ENCODE peak calls at places on chromosomes 13 and 19, in ten cellular contexts. G, C, L, I, F, D, Z, M, U and A are unnamed samples.

GRCh38 chr19:13884726-13885591 is 8.0 kb downstream of the NANOS3 start:
- DNase-seq in G (no peak), C (no peak), L (no peak), I (no peak), F (no peak), D (no peak), Z (no peak), M (no peak), U (no peak), A (peak; percentile 33)

GRCh38 chr19:47419037-47419783 is at the start of gene MEIS3:
- DNase-seq in G (no peak), C (no peak), L (peak; percentile 64), I (peak; percentile 44), F (peak; percentile 66), D (no peak), Z (no peak), M (no peak), U (no peak), A (peak; percentile 81)

GRCh38 chr13:58994778-58995177 is 1169.0 kb downstream of the DIAPH3 start:
- DNase-seq in G (no peak), C (no peak), L (no peak), I (no peak), F (no peak), D (no peak), Z (no peak), M (no peak), U (peak; percentile 5), A (no peak)

GRCh38 chr13:43908156-43909126 is 28.7 kb downstream of the LACC1 start:
- DNase-seq in G (peak; percentile 37), C (peak; percentile 25), L (no peak), I (no peak), F (peak; percentile 40), D (no peak), Z (no peak), M (peak; percentile 20), U (peak; percentile 43), A (peak; percentile 36)

GRCh38 chr13:89163081-89163480 is 1491.9 kb downstream of the SLITRK5 start:
- DNase-seq in G (no peak), C (no peak), L (no peak), I (no peak), F (no peak), D (no peak), Z (no peak), M (no peak), U (no peak), A (peak; percentile 37)

GRCh38 chr13:114067381-114067885 is 65.0 kb downstream of the RASA3 start:
- DNase-seq in G (no peak), C (no peak), L (no peak), I (no peak), F (peak; percentile 88), D (no peak), Z (peak; percentile 87), M (no peak), U (no peak), A (no peak)

GRCh38 chr19:2587001-2587719 is 111.2 kb downstream of the GADD45B start:
- DNase-seq in G (no peak), C (no peak), L (no peak), I (no peak), F (peak; percentile 37), D (peak; percentile 27), Z (no peak), M (no peak), U (no peak), A (no peak)

GRCh38 chr19:15123900-15124299 is 16.7 kb downstream of the SYDE1 start:
- DNase-seq in G (no peak), C (no peak), L (no peak), I (no peak), F (no peak), D (no peak), Z (no peak), M (no peak), U (no peak), A (peak; percentile 76)

GRCh38 chr19:49142866-49143335 is 12.3 kb downstream of the HRC start:
- DNase-seq in G (no peak), C (peak; percentile 99), L (peak; percentile 90), I (peak; percentile 97), F (no peak), D (peak; percentile 96), Z (no peak), M (no peak), U (peak; percentile 92), A (peak; percentile 95)

GRCh38 chr19:37874784-37875183 is 31.6 kb downstream of the WDR87 start:
- DNase-seq in G (no peak), C (no peak), L (no peak), I (no peak), F (no peak), D (no peak), Z (no peak), M (peak; percentile 47), U (no peak), A (no peak)

GRCh38 chr13:84524586-84524985 is 642.3 kb upstream of the SLITRK1 start:
- DNase-seq in G (no peak), C (no peak), L (no peak), I (no peak), F (no peak), D (no peak), Z (no peak), M (no peak), U (no peak), A (no peak)

GRCh38 chr19:42290523-42291436 is 11.2 kb upstream of the PRR19 start:
- DNase-seq in G (no peak), C (peak; percentile 95), L (peak; percentile 62), I (peak; percentile 28), F (peak; percentile 58), D (no peak), Z (no peak), M (peak; percentile 61), U (peak; percentile 43), A (peak; percentile 88)

GRCh38 chr13:102141625-102142472 is 260.0 kb downstream of the FGF14 start:
- DNase-seq in G (no peak), C (peak; percentile 1), L (no peak), I (peak; percentile 2), F (peak; percentile 12), D (no peak), Z (no peak), M (peak; percentile 4), U (peak; percentile 25), A (no peak)

GRCh38 chr13:51935326-51936171 is 73.8 kb downstream of the CCDC70 start:
- DNase-seq in G (peak; percentile 19), C (peak; percentile 35), L (peak; percentile 74), I (peak; percentile 26), F (peak; percentile 44), D (peak; percentile 63), Z (no peak), M (no peak), U (no peak), A (peak; percentile 49)
- TF ChIP-seq MAX in G (no peak), C (no peak), L (no peak), I (no peak), F (no peak), D (no peak), Z (no peak), M (no peak), U (no peak), A (no peak)

DNA sequence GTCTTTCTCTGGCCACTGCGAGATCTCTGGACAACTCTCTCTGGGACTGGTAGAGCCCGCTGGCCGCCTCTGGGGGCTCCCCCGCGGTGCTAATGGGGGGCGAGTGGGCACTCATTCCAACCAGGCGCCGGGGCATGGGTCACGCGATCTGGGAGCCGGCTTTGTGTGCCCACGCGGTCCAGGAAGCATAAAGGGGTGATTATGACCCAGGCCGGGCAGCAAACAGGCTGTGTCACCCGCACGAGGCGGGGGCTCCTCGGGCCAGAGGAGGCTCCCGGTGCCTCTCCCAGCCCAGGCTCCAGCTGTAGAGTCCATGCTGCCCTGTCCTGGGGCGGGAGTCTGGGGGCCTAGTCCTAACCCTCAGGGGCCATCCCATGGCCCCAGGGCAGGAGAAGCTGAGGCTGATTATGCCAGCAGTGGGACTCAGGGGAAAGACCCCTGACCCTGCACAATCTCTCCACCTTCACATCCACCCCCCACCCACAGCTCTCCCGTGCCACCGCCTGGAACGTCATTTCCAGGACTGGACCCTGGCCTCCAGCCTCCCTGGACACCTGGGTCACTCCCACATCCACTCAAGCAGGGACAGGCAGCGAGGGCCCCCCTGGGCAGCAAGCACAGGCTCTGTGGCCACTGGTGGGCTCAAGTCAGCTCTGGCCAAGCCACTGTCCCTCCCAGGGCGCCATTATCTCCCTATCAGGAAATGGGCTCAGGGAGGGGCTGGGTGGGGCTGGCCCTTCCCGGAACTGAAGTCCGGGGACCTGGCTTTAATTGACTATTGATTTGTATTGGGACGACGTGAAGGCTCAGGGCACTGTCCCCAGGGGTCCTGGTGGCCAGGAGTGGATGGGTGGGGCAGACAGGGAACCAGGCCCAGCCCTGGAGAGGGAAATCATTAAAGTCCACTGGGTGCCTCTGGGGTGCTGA is 50.0 kb downstream of the PTPRS start:
- DNase-seq in G (no peak), C (no peak), L (no peak), I (peak; percentile 65), F (no peak), D (no peak), Z (no peak), M (no peak), U (no peak), A (peak; percentile 26)
- TF ChIP-seq MAX in G (no peak), C (no peak), L (no peak), I (no peak), F (no peak), D (no peak), Z (no peak), M (no peak), U (no peak), A (no peak)

DNA sequence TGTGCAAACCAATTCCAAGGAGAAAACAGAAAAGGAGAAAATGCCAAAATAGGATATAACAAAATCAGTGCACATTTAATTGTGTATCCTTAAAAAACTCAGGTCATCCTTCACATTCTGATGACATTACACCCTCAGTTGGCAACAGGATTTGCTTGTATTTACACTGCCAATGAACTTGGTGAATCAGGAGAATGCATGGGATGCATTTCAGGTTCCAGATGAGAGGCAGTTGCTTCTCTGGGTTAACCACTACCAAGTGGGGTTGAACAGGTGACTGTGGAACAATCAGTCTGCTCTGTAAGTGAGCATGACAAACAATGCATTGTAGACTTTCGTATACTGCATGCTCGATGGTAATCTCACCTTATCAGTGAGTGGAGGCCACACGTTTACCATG is 79.1 kb downstream of the STARD13 start:
- DNase-seq in G (no peak), C (no peak), L (no peak), I (no peak), F (no peak), D (no peak), Z (no peak), M (no peak), U (no peak), A (no peak)
- TF ChIP-seq MAX in G (no peak), C (no peak), L (no peak), I (no peak), F (no peak), D (no peak), Z (no peak), M (no peak), U (no peak), A (no peak)

DNA sequence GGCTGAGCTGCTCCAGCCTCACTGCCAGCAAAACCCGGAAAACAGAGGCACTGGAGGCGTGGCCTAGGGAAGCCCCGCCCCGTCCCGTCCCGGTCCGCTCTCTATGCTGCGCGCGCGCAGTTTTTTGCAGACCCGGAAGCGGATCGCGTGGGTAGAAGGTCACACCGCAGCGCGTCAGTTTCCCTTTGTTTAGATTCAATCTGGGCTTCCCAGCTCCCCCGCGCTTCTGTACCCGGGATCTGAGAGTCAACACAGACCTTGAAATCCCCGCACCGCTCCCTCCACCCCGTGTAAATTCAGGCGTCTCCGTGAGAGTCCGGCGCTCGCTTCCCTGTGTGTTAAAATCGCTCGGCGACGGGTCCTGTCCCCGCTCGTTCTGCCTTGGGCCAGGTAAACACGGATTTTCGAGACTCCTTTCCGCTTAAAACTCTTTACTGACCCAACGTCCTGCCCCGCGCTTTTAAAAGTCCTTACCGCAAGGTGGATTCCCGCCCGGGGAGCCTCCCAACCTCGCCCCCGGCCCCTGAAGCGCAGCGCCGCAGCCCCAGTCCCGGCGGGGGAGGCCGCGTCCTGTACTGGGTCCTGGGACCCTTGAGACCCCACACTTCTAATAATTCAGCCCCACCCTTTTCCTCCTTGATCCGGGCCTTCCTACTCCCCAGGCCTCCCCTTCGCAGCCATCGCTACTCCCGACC is at the start of gene ZNF610:
- DNase-seq in G (no peak), C (no peak), L (peak; percentile 94), I (no peak), F (peak; percentile 90), D (peak; percentile 87), Z (peak; percentile 34), M (peak; percentile 59), U (peak; percentile 85), A (peak; percentile 93)
- TF ChIP-seq MAX in G (no peak), C (no peak), L (peak; percentile 62), I (no peak), F (peak; percentile 62), D (peak; percentile 62), Z (no peak), M (no peak), U (peak; percentile 22), A (peak; percentile 71)